ENCODE peak calls at places on chromosomes 6 and 20, in four cellular contexts. N is transverse colon, A is prostate gland, V is GM12878. C is an unnamed sample.
A peak's percentile ranks its signal among the peaks of the same experiment; 100 is the strongest.

GRCh38 chr6:113858067-113858604 is 991 bp downstream of the MARCKS start:
- DNase-seq in A (peak; percentile 63), N (peak; percentile 54), V (no peak), C (peak; percentile 56)

GRCh38 chr20:51469578-51470520 is 72.7 kb downstream of the NFATC2 start:
- DNase-seq in V (no peak), A (no peak), N (no peak), C (no peak)

GRCh38 chr20:63769891-63770474 is 30.4 kb downstream of the SLC2A4RG start:
- DNase-seq in V (no peak), N (no peak), A (no peak), C (no peak)

GRCh38 chr6:111601875-111602274 is 3.8 kb downstream of the TRAF3IP2 start:
- DNase-seq in N (peak; percentile 40), V (no peak), A (peak; percentile 62), C (no peak)

GRCh38 chr20:31446084-31446819 is 5.8 kb downstream of the DEFB123 start:
- DNase-seq in A (no peak), V (no peak), N (no peak), C (no peak)

GRCh38 chr6:44921787-44922186 is 406.3 kb upstream of the RUNX2 start:
- DNase-seq in N (no peak), V (no peak), A (no peak), C (no peak)

GRCh38 chr6:36594816-36595167 is 630 bp downstream of the SRSF3 start:
- DNase-seq in A (no peak), N (no peak), V (no peak), C (no peak)

GRCh38 chr6:46526607-46527006 is 35.4 kb upstream of the RCAN2 start:
- DNase-seq in A (no peak), N (no peak), V (no peak), C (no peak)

GRCh38 chr6:43680583-43681120 is 6.9 kb downstream of the MRPS18A start:
- DNase-seq in A (no peak), V (no peak), N (no peak), C (no peak)

GRCh38 chr6:163466839-163467390 is 52.4 kb downstream of the QKI start:
- DNase-seq in A (no peak), N (no peak), V (no peak), C (no peak)

GRCh38 chr20:47741669-47742345 is 43.5 kb downstream of the SULF2 start:
- DNase-seq in A (no peak), N (no peak), V (no peak), C (no peak)

GRCh38 chr6:163254341-163254835 is 160.1 kb upstream of the QKI start:
- DNase-seq in V (no peak), N (no peak), A (no peak), C (no peak)

GRCh38 chr6:33992191-33992590 is 153.7 kb downstream of the GRM4 start:
- DNase-seq in N (no peak), V (no peak), A (no peak), C (peak; percentile 30)

GRCh38 chr6:74857157-74857556 is 348.7 kb downstream of the COL12A1 start:
- DNase-seq in A (no peak), N (no peak), V (no peak), C (no peak)

GRCh38 chr20:22601361-22602141 is 17.2 kb upstream of the FOXA2 start:
- DNase-seq in V (no peak), N (no peak), A (no peak), C (no peak)

GRCh38 chr6:34633256-34633655 is 63.3 kb downstream of the ILRUN start:
- DNase-seq in V (no peak), A (no peak), N (no peak), C (no peak)

GRCh38 chr6:16511723-16512584 is 249.3 kb downstream of the ATXN1 start:
- DNase-seq in N (peak; percentile 58), V (peak; percentile 72), A (no peak), C (no peak)

GRCh38 chr20:21677781-21678180 is 27.7 kb upstream of the PAX1 start:
- DNase-seq in V (no peak), A (no peak), N (no peak), C (no peak)

GRCh38 chr6:158939255-158940170 is 60.5 kb downstream of the RSPH3 start:
- DNase-seq in N (peak; percentile 47), V (peak; percentile 1), A (no peak), C (no peak)

GRCh38 chr6:11833626-11834592 is 55.3 kb upstream of the ADTRP start:
- DNase-seq in N (peak; percentile 50), A (no peak), V (peak; percentile 84), C (no peak)

GRCh38 chr6:146905313-146905712 is 298.9 kb upstream of the STXBP5 start:
- DNase-seq in A (peak; percentile 88), V (no peak), N (no peak), C (peak; percentile 79)

GRCh38 chr6:112311950-112312547 is 35.1 kb upstream of the RFPL4B start:
- DNase-seq in N (no peak), V (no peak), A (no peak), C (no peak)

GRCh38 chr6:85065831-85066230 is 301.4 kb upstream of the TBX18 start:
- DNase-seq in V (no peak), N (no peak), A (no peak), C (no peak)
- H3K4me1 ChIP-seq in V (no peaks in the 10 kb centered on the region), N (no peaks in the 10 kb centered on the region), A (no peaks in the 10 kb centered on the region), C (no peaks in the 10 kb centered on the region)

GRCh38 chr6:2940010-2940850 is 31.1 kb downstream of the SERPINB6 start:
- DNase-seq in N (no peak), V (peak; percentile 99), A (no peak), C (peak; percentile 16)
- TF ChIP-seq POLR2AphosphoS5 in N (no peak), V (peak; percentile 61), A (no peak), C (no peak)

GRCh38 chr6:137218917-137219663 is at the start of gene IFNGR1:
- DNase-seq in N (peak; percentile 99), V (peak; percentile 81), A (peak; percentile 97), C (peak; percentile 96)
- H3K4me1 ChIP-seq in N (peaks cover 76% of the 10 kb centered on the region), V (peaks cover 15% of the 10 kb centered on the region), A (peaks cover 35% of the 10 kb centered on the region), C (peaks cover 21% of the 10 kb centered on the region)

DNA sequence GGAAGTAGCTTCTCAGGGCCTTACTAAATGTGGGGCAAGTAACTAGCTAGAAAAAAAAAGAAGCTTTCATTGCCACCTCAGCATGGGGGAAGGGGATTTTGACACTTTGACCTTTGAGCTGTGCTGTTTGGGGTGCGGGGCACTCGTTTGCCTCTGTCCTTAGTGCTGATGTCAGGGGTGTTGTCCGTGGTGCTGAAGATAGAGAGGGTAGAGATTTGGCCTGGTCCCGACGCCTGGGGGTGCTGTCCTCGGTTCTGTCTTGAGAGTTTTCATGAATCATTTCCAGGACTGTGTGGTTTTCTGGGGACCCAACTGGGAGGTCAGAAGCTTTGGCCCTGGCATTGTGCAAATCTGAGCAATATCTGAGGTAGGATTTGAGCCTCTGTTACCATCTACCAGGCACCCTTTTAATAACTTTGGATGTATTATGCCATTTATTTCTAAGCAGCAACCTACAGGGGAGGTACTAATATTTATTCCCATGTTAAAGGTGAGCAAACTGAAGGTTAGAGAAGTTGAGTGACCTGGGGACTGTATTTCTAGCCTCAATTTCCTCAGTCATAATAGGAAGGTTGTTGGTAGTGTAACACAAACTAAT is 78.0 kb downstream of the DLGAP4 start:
- DNase-seq in A (no peak), V (no peak), N (no peak), C (no peak)
- TF ChIP-seq POLR2AphosphoS5 in A (no peak), V (no peak), N (no peak), C (no peak)

DNA sequence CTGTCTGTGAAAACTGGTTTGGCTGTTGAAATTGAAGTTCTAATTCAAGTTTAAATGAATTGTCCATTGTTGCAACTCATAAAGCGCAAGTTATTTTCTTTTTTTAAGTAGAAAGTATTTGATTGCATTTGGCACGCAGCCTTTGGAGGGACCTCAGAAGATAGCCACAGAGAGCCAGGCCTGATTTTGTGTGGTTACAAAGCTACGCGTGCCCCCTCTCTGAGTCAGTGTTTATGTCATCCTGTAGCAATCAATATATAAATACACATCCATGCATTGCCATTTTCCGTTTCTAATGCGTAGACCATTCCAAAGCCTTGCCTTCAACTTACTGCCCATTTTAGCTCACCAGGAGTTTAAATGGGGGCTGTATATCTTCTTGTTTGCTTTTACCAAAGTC is 173.2 kb downstream of the TMEM242 start:
- DNase-seq in N (no peak), A (no peak), V (no peak), C (no peak)
- H3K4me1 ChIP-seq in N (peaks cover 11% of the 10 kb centered on the region), A (no peaks in the 10 kb centered on the region), V (no peaks in the 10 kb centered on the region), C (peaks cover 7% of the 10 kb centered on the region)

GRCh38 chr6:37819802-37820712 is 530 bp downstream of the ZFAND3 start:
- DNase-seq in N (peak; percentile 42), A (peak; percentile 47), V (peak; percentile 25), C (no peak)
- TF ChIP-seq POLR2AphosphoS5 in N (peak; percentile 22), A (peak; percentile 37), V (no peak), C (peak; percentile 35)

GRCh38 chr20:44582321-44583025 is at the start of gene PKIG:
- DNase-seq in V (no peak), A (no peak), N (no peak), C (no peak)

GRCh38 chr20:44584103-44584690 is 1.8 kb downstream of the PKIG start:
- DNase-seq in A (no peak), V (no peak), N (no peak), C (no peak)

GRCh38 chr20:44585042-44585968 is 2.9 kb downstream of the PKIG start:
- DNase-seq in A (no peak), N (no peak), V (peak; percentile 73), C (no peak)

GRCh38 chr20:44581515-44581914 is 864 bp upstream of the PKIG start:
- DNase-seq in A (no peak), N (no peak), V (no peak), C (no peak)

DNA sequence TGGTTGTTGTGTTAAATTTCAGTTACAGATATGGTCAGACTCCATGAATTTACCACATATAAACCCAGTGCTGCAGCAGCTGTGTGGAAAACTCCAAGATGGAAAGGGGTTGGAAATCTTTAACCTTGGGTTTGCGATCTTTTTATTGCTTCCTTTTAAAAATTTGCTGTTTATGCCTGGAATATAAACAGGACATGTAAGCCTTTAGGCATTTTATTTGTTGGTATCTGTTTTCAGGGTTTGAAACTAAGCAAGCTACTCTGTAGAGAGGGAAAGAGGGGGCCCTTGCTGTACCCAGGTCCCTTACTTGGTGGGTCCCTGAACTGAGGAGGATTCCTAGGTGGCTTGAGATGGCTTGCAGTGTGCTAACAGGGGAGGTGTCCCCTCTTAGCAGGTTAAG is 800 bp downstream of the PKIG start:
- DNase-seq in N (no peak), V (no peak), A (no peak), C (no peak)
- H3K4me1 ChIP-seq in N (peaks cover 61% of the 10 kb centered on the region), V (peaks cover 86% of the 10 kb centered on the region), A (no peaks in the 10 kb centered on the region), C (no peaks in the 10 kb centered on the region)

GRCh38 chr6:4620284-4621228 is 155.6 kb upstream of the CDYL start:
- DNase-seq in V (no peak), A (no peak), N (no peak), C (no peak)
- TF ChIP-seq POLR2AphosphoS5 in V (no peak), A (no peak), N (no peak), C (no peak)

GRCh38 chr20:33824852-33825251 is 13.7 kb downstream of the CHMP4B start:
- DNase-seq in A (no peak), N (no peak), V (no peak), C (no peak)
- H3K4me1 ChIP-seq in A (peaks cover 28% of the 10 kb centered on the region), N (peaks cover 85% of the 10 kb centered on the region), V (peaks cover 9% of the 10 kb centered on the region), C (no peaks in the 10 kb centered on the region)

DNA sequence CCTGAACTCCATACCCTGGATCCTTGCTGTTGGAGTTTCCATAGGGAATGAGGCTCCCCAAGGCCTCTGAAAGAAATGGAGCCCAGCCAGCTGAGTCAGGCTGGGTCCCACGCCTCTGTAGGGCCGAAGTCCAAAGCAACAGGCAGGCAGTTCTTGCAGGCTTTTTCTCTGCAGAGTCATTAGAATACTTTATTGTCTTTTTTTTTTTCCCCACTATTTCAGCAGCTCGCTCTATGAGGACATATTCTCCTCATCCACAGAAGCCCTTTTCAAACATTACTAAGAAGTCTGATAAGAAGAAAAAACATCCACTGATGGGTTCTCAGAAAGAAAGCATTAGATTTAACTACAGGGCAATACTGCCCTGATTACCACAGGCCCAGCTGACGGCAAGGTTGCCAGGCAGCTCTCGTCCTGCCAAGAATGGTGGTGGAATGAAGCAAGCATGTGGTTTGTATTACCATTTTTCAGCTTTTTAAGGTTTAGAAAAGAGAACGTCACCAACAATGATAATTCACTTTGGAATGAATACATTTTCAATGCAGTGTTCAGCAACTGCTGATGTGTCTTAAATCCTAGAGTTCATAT is 223.4 kb upstream of the CITED2 start:
- DNase-seq in V (no peak), A (peak; percentile 32), N (peak; percentile 86), C (peak; percentile 79)
- TF ChIP-seq POLR2AphosphoS5 in V (no peak), A (no peak), N (no peak), C (peak; percentile 59)

C was measured in breast epithelium.